ENCODE peak calls at places on chromosomes 5 and 9, in ten cellular contexts. A is DND-41, X is SK-N-SH, B is spleen, C is body of pancreas, G is HepG2, M is OCI-LY7, F is fibroblast of lung, N is IMR-90, S is ascending aorta. T is an unnamed sample.

GRCh38 chr5:80072103-80073073 is 37.2 kb downstream of the THBS4 start:
- DNase-seq in A (no peak), X (no peak), B (no peak), C (no peak), G (no peak), M (no peak), F (peak; percentile 21), N (peak; percentile 29), S (no peak), T (peak; percentile 87)

GRCh38 chr9:87516222-87516930 is 18.7 kb downstream of the DAPK1 start:
- DNase-seq in A (no peak), X (no peak), B (peak; percentile 84), C (no peak), G (peak; percentile 41), M (no peak), F (peak; percentile 49), N (no peak), S (peak; percentile 46), T (peak; percentile 94)

GRCh38 chr5:140322751-140323731 is 20.1 kb upstream of the PFDN1 start:
- DNase-seq in A (no peak), X (no peak), B (no peak), C (peak; percentile 74), G (peak; percentile 72), M (no peak), F (peak; percentile 98), N (peak; percentile 98), S (no peak), T (peak; percentile 92)

GRCh38 chr5:75265731-75266130 is 29.1 kb upstream of the ANKRD31 start:
- DNase-seq in A (no peak), X (peak; percentile 33), B (no peak), C (no peak), G (peak; percentile 40), M (peak; percentile 2), F (peak; percentile 30), N (peak; percentile 53), S (no peak), T (peak; percentile 69)

GRCh38 chr9:137263506-137263905 is 8.4 kb downstream of the NELFB start:
- DNase-seq in A (no peak), X (no peak), B (peak; percentile 53), C (no peak), G (no peak), M (no peak), F (no peak), N (no peak), S (no peak), T (peak; percentile 29)

GRCh38 chr5:180133060-180133459 is 61.5 kb upstream of the RNF130 start:
- DNase-seq in A (no peak), X (no peak), B (peak; percentile 61), C (no peak), G (no peak), M (no peak), F (no peak), N (no peak), S (no peak), T (peak; percentile 69)

GRCh38 chr5:172740483-172741205 is 30.4 kb downstream of the DUSP1 start:
- DNase-seq in A (no peak), X (no peak), B (no peak), C (peak; percentile 41), G (no peak), M (no peak), F (peak; percentile 94), N (peak; percentile 93), S (peak; percentile 71), T (peak; percentile 91)

GRCh38 chr9:115241641-115242040 is 123.7 kb upstream of the TNC start:
- DNase-seq in A (no peak), X (no peak), B (no peak), C (no peak), G (no peak), M (no peak), F (no peak), N (no peak), S (no peak), T (no peak)

GRCh38 chr5:36175043-36175442 is 23.1 kb downstream of the SKP2 start:
- DNase-seq in A (no peak), X (no peak), B (no peak), C (no peak), G (no peak), M (no peak), F (no peak), N (no peak), S (no peak), T (no peak)

GRCh38 chr9:38311382-38312270 is 80.9 kb upstream of the ALDH1B1 start:
- DNase-seq in A (no peak), X (no peak), B (no peak), C (no peak), G (peak; percentile 43), M (no peak), F (peak; percentile 18), N (no peak), S (no peak), T (no peak)

GRCh38 chr9:113776194-113776593 is 99.9 kb upstream of the ZNF618 start:
- DNase-seq in A (no peak), X (no peak), B (no peak), C (no peak), G (no peak), M (no peak), F (no peak), N (no peak), S (no peak), T (no peak)

GRCh38 chr5:106368021-106368420 is 1302.7 kb downstream of the EFNA5 start:
- DNase-seq in A (no peak), X (no peak), B (no peak), C (no peak), G (no peak), M (no peak), F (no peak), N (no peak), S (no peak), T (no peak)

GRCh38 chr9:19232117-19232829 is 1.8 kb downstream of the DENND4C start:
- DNase-seq in A (no peak), X (no peak), B (no peak), C (no peak), G (no peak), M (peak; percentile 16), F (no peak), N (peak; percentile 2), S (no peak), T (no peak)

GRCh38 chr9:995776-996175 is 19.3 kb downstream of the DMRT3 start:
- DNase-seq in A (no peak), X (no peak), B (no peak), C (no peak), G (no peak), M (no peak), F (peak; percentile 69), N (peak; percentile 49), S (no peak), T (peak; percentile 88)

GRCh38 chr5:159318448-159318847 is 11.8 kb downstream of the IL12B start:
- DNase-seq in A (no peak), X (no peak), B (no peak), C (no peak), G (no peak), M (no peak), F (no peak), N (no peak), S (no peak), T (no peak)

GRCh38 chr5:16179936-16180788 is 571 bp upstream of the MARCHF11 start:
- DNase-seq in A (no peak), X (no peak), B (no peak), C (no peak), G (no peak), M (no peak), F (no peak), N (no peak), S (no peak), T (no peak)

GRCh38 chr9:116674210-116674980 is 12.7 kb upstream of the TRIM32 start:
- DNase-seq in A (no peak), X (no peak), B (no peak), C (no peak), G (no peak), M (no peak), F (no peak), N (peak; percentile 33), S (no peak), T (no peak)

GRCh38 chr9:6944093-6944551 is 186.3 kb downstream of the KDM4C start:
- DNase-seq in A (no peak), X (peak; percentile 46), B (no peak), C (no peak), G (no peak), M (no peak), F (peak; percentile 88), N (peak; percentile 82), S (no peak), T (peak; percentile 67)

DNA sequence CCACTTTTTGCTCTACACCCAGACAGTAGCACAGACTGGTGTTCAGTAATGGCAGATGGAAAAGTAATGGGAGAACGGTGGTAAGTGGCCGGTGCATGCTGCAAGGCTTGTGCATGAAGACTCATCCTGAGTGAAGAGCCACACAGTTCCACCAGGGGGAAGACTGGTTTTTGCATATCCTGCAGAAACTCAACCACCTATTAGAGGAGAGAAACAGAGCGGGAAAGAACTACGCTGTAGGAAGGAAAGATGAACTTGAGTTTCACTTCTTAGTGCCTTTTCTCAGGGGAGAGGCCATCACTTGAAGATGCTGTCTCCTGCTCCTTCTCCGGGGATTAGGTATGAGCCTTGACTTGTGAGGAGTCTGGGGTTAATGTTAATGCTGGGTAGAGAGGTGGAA is 9.4 kb upstream of the PRSS3 start:
- DNase-seq in A (no peak), X (no peak), B (no peak), C (peak; percentile 65), G (peak; percentile 60), M (peak; percentile 38), F (peak; percentile 24), N (peak; percentile 28), S (no peak), T (peak; percentile 76)
- TF ChIP-seq CTCF in A (peak; percentile 29), X (peak; percentile 26), B (no peak), C (peak; percentile 71), G (peak; percentile 79), M (peak; percentile 63), F (peak; percentile 37), N (peak; percentile 28), S (no peak), T (peak; percentile 49)

GRCh38 chr9:128884164-128884563 is 2.2 kb downstream of the LRRC8A start:
- DNase-seq in A (no peak), X (no peak), B (no peak), C (no peak), G (no peak), M (no peak), F (no peak), N (no peak), S (no peak), T (peak; percentile 13)
- H3K4me3 ChIP-seq in A (peak overlapping the region; percentile 27), X (no peak overlapping the region), B (no peak overlapping the region), C (no peak overlapping the region), G (no peak overlapping the region), M (no peak overlapping the region), F (peak overlapping the region; percentile 96), N (no peak overlapping the region), S (peak overlapping the region; percentile 90), T (no peak overlapping the region)

DNA sequence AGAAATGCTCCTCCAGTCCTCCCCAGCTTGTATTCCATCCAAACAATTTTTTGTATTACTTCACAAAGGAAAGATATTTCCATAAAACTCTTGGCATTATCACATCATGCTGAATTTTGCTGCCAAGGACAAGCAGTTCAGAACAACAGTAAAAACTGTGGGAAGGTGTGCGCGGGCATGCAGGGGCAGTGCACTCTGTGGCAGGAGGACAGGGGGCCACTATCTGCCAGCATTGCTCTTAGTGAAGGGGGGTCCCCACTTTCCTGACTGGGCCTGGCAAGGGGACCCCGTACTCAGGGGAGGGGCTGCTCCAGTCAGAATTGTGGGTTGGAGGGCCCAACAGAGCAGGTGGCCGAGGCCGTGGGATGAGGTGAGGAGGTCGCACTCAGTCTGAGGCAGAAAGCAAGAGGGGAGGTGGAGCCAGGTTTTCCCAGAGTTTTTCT is 32.8 kb downstream of the ANGPTL2 start:
- DNase-seq in A (no peak), X (no peak), B (no peak), C (no peak), G (no peak), M (no peak), F (no peak), N (no peak), S (no peak), T (no peak)
- H3K36me3 ChIP-seq in A (no peaks in the 10 kb centered on the region), X (no peaks in the 10 kb centered on the region), B (peaks cover 28% of the 10 kb centered on the region), C (no peaks in the 10 kb centered on the region), G (no peaks in the 10 kb centered on the region), M (no peaks in the 10 kb centered on the region), F (peaks cover 16% of the 10 kb centered on the region), N (peaks cover 62% of the 10 kb centered on the region), S (peaks cover 3% of the 10 kb centered on the region), T (no peaks in the 10 kb centered on the region)

GRCh38 chr9:128636024-128636390 is 20.6 kb downstream of the DYNC2I2 start:
- DNase-seq in A (no peak), X (peak; percentile 43), B (no peak), C (peak; percentile 86), G (peak; percentile 81), M (no peak), F (no peak), N (no peak), S (no peak), T (no peak)
- TF ChIP-seq CTCF in A (no peak), X (peak; percentile 11), B (no peak), C (peak; percentile 72), G (peak; percentile 94), M (no peak), F (no peak), N (no peak), S (no peak), T (no peak)